ENCODE peak calls at places on chromosomes 16 and 17, in seven cellular contexts. K is GM12892, N is SK-N-SH, T is GM12878, G is HepG2, F is H1, E is K562. Q is an unnamed sample.

GRCh38 chr17:81511800-81512559 is 619 bp downstream of the ACTG1 start:
- DNase-seq in K (no peak), N (no peak), T (no peak), G (no peak), F (no peak), E (no peak), Q (no peak)

GRCh38 chr16:13403326-13403725 is 501.9 kb downstream of the SHISA9 start:
- DNase-seq in K (no peak), N (no peak), T (no peak), G (no peak), F (no peak), E (no peak), Q (no peak)

GRCh38 chr17:31907342-31907975 is 6.0 kb upstream of the UTP6 start:
- DNase-seq in K (no peak), N (no peak), T (no peak), G (no peak), F (no peak), E (no peak), Q (no peak)

GRCh38 chr16:56932588-56933265 is 785 bp downstream of the HERPUD1 start:
- DNase-seq in K (no peak), N (peak), T (no peak), G (peak), F (no peak), E (peak), Q (no peak)

GRCh38 chr16:70407811-70408274 is 31.1 kb downstream of the ST3GAL2 start:
- DNase-seq in K (no peak), N (no peak), T (no peak), G (no peak), F (no peak), E (no peak), Q (no peak)

GRCh38 chr17:34001246-34001645 is 253.8 kb upstream of the CCL2 start:
- DNase-seq in K (no peak), N (no peak), T (no peak), G (no peak), F (no peak), E (no peak), Q (no peak)

GRCh38 chr17:956905-957304 is 22.7 kb downstream of the NXN start:
- DNase-seq in K (no peak), N (peak), T (no peak), G (no peak), F (no peak), E (no peak), Q (no peak)

GRCh38 chr17:72710834-72711233 is 381.7 kb downstream of the SLC39A11 start:
- DNase-seq in K (no peak), N (no peak), T (no peak), G (peak), F (no peak), E (no peak), Q (no peak)

GRCh38 chr17:4573682-4574081 is 10.6 kb upstream of the SMTNL2 start:
- DNase-seq in K (no peak), N (no peak), T (no peak), G (no peak), F (no peak), E (no peak), Q (no peak)

GRCh38 chr17:58121925-58122324 is 26.3 kb upstream of the OR4D1 start:
- DNase-seq in K (no peak), N (peak), T (no peak), G (peak), F (no peak), E (peak), Q (peak)

GRCh38 chr16:23821875-23822688 is 13.7 kb upstream of the PRKCB start:
- DNase-seq in K (no peak), N (no peak), T (no peak), G (no peak), F (no peak), E (peak), Q (no peak)

GRCh38 chr16:6573577-6573976 is 759.1 kb upstream of the RBFOX1 start:
- DNase-seq in K (no peak), N (peak), T (no peak), G (peak), F (peak), E (no peak), Q (no peak)

GRCh38 chr17:82468692-82469091 is 10.2 kb downstream of the NARF start:
- DNase-seq in K (no peak), N (no peak), T (no peak), G (no peak), F (no peak), E (no peak), Q (no peak)

GRCh38 chr16:72945081-72945480 is 102.8 kb downstream of the ZFHX3 start:
- DNase-seq in K (no peak), N (no peak), T (no peak), G (no peak), F (no peak), E (no peak), Q (no peak)
- TF ChIP-seq TAF1 in K (no peak), N (no peak), T (no peak), G (no peak), F (no peak), E (no peak), Q (no peak)

GRCh38 chr17:74807925-74808324 is 31.8 kb upstream of the NAT9 start:
- DNase-seq in K (no peak), N (peak), T (no peak), G (no peak), F (no peak), E (no peak), Q (no peak)

GRCh38 chr17:74809031-74809430 is 32.9 kb upstream of the NAT9 start:
- DNase-seq in K (no peak), N (no peak), T (no peak), G (no peak), F (no peak), E (no peak), Q (no peak)

GRCh38 chr17:74806334-74806733 is 30.2 kb upstream of the NAT9 start:
- DNase-seq in K (no peak), N (no peak), T (no peak), G (no peak), F (no peak), E (no peak), Q (no peak)

GRCh38 chr17:74805543-74805991 is 29.4 kb upstream of the NAT9 start:
- DNase-seq in K (no peak), N (no peak), T (no peak), G (no peak), F (no peak), E (no peak), Q (no peak)

DNA sequence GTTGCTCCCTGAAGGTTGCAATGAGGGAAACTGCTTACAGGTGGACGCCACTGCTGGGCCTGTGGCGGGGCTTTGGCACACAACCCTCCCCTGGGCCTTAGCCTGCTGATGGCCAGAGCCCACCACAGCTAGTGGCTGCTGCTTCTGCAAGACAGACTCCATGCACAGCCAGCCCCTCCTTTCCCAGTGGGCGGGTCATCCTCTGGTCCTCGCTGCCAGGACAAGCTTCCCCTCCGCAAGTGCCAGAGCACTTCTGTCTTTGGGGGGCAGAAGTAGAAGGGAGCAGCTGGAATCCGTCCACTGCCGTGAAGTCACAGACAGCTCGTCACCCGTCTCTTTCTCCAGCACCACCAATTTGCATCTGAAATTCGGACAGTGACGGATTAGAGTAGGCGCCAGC is 31.2 kb upstream of the NAT9 start:
- DNase-seq in K (no peak), N (peak), T (no peak), G (no peak), F (no peak), E (no peak), Q (no peak)
- TF ChIP-seq TAF1 in K (no peak), N (no peak), T (no peak), G (no peak), F (no peak), E (no peak), Q (no peak)

GRCh38 chr17:68383120-68383442 is 74.2 kb downstream of the WIPI1 start:
- DNase-seq in K (no peak), N (no peak), T (no peak), G (no peak), F (no peak), E (no peak), Q (no peak)

GRCh38 chr17:68385490-68386215 is 71.6 kb downstream of the WIPI1 start:
- DNase-seq in K (no peak), N (no peak), T (no peak), G (no peak), F (no peak), E (no peak), Q (no peak)

GRCh38 chr17:68382582-68383085 is 74.7 kb downstream of the WIPI1 start:
- DNase-seq in K (no peak), N (no peak), T (no peak), G (no peak), F (no peak), E (no peak), Q (no peak)

GRCh38 chr17:68384941-68385340 is 72.4 kb downstream of the WIPI1 start:
- DNase-seq in K (no peak), N (no peak), T (no peak), G (no peak), F (no peak), E (no peak), Q (no peak)

DNA sequence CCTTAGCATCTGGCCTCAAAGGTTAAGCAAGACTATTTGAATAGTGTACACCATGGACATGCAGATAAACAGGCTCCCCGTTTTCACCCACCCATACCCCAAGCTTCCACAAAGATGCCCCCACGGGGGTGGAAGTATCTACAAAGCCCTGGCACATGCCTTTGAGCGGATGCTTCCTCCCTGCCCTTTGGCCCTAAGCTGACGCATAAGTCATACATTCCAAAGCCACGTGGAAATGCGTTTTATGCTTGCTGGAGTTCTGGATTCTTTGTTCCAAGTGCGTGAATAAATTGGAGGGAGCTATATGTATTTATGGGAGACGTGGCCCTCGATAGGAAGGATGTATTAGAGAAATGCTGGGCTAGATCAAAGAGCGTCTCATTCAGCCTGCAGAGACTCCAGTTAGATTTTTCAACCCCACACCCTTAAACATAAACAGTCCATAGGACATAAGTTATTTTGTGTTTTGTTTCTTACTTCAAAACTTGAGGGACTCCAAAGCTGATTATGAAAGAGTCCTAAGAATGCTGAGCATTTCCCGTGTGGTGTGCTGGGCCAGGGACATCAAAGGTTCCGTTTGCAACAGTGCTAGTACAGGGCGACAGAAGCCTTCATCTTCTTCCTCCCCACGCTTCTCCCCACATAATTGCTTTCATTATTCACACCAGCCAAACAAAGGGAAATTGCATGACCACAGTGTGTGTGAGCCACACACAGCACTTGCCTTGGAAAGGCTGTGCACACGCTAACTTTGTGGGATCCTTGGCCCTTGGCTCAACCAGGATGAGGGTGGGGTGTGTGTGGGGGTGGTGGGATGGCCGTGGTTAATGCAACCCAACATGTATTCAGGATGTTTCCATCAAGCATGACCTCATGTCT is 73.6 kb downstream of the WIPI1 start:
- DNase-seq in K (no peak), N (no peak), T (no peak), G (peak), F (no peak), E (no peak), Q (no peak)
- TF ChIP-seq TAF1 in K (no peak), N (no peak), T (no peak), G (peak), F (no peak), E (no peak), Q (no peak)

GRCh38 chr17:60704170-60704569 is 26.5 kb downstream of the BCAS3 start:
- DNase-seq in K (no peak), N (no peak), T (no peak), G (peak), F (no peak), E (no peak), Q (no peak)

GRCh38 chr17:60695960-60696359 is 18.3 kb downstream of the BCAS3 start:
- DNase-seq in K (no peak), N (no peak), T (no peak), G (no peak), F (no peak), E (no peak), Q (no peak)

DNA sequence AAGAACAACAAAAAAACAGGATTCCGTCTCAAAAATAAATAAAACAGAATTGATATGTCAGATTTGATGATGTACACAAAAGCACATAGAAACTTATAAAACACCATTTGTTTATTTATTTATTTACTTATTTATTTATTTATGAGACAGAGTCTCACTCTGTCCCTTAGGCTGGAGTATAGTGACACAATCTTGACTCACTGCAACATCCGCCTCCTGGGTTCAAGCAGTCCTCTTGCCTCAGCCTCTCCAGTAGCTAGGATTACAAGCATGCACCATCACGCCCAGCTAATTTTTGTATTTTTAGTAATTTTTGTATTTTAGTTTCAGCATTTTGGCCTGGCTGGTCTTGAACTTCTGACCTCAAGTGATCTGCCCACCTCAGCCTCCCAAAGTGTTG is 21.4 kb downstream of the BCAS3 start:
- DNase-seq in K (no peak), N (no peak), T (no peak), G (no peak), F (no peak), E (no peak), Q (no peak)
- TF ChIP-seq TAF1 in K (no peak), N (no peak), T (no peak), G (no peak), F (no peak), E (no peak), Q (no peak)

GRCh38 chr17:29840884-29841283 is 89.1 kb downstream of the SSH2 start:
- DNase-seq in K (no peak), N (no peak), T (no peak), G (no peak), F (no peak), E (no peak), Q (no peak)
- TF ChIP-seq TAF1 in K (no peak), N (no peak), T (no peak), G (no peak), F (no peak), E (no peak), Q (no peak)

GRCh38 chr16:4180511-4180910 is 61.4 kb downstream of the SRL start:
- DNase-seq in K (no peak), N (no peak), T (no peak), G (no peak), F (no peak), E (no peak), Q (no peak)

GRCh38 chr16:4182581-4183257 is 59.2 kb downstream of the SRL start:
- DNase-seq in K (no peak), N (no peak), T (no peak), G (no peak), F (no peak), E (no peak), Q (no peak)

GRCh38 chr16:4179763-4180260 is 62.1 kb downstream of the SRL start:
- DNase-seq in K (no peak), N (no peak), T (no peak), G (no peak), F (no peak), E (no peak), Q (no peak)

GRCh38 chr16:4184038-4184702 is 57.7 kb downstream of the SRL start:
- DNase-seq in K (no peak), N (peak), T (no peak), G (no peak), F (no peak), E (peak), Q (no peak)

GRCh38 chr16:4183258-4184037 is 58.4 kb downstream of the SRL start:
- DNase-seq in K (peak), N (peak), T (peak), G (peak), F (peak), E (peak), Q (peak)
- TF ChIP-seq TAF1 in K (peak), N (no peak), T (no peak), G (peak), F (peak), E (peak), Q (no peak)

GRCh38 chr16:19179890-19180490 is 11.9 kb downstream of the SYT17 start:
- DNase-seq in K (peak), N (peak), T (no peak), G (peak), F (no peak), E (peak), Q (peak)
- TF ChIP-seq TAF1 in K (no peak), N (no peak), T (no peak), G (no peak), F (no peak), E (no peak), Q (no peak)

DNA sequence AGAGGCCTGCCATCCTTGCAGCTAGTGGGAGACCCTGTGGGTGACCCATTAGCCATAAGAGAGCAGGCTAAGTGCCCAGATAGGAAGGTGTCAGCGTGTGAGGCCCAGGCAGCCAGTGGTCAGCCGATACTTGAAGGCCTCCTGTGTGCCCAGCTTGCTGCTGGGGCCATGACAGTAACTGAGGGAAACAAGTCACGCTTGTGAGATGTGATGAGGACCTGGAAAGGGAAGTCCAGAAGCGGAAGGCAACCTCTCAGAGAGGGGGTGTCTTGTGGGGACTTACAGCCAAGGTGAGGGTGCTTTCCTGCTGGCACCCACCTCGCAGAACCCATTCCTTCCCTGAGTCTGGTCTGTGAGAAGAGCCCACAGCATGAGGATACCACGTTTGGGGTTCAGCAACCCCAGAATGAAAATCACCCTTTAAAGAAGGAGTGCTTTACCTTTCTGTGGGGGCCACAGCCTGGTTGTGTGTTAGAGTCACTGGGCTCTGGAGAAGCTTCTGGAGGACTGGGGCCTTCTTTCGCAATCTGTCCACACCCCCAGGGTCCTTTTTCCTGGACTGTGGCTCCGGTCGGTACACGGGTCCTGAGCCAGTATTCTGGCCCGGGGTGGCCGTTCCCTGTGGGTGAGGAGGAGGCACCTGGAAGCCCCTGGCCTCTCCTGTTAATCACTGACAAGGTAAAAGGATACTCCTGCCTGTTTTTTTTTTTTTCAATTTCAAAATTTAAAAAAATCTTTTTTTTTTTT is 53.9 kb downstream of the PLCG2 start:
- DNase-seq in K (no peak), N (no peak), T (no peak), G (no peak), F (no peak), E (no peak), Q (no peak)
- TF ChIP-seq TAF1 in K (no peak), N (no peak), T (no peak), G (no peak), F (no peak), E (no peak), Q (no peak)

DNA sequence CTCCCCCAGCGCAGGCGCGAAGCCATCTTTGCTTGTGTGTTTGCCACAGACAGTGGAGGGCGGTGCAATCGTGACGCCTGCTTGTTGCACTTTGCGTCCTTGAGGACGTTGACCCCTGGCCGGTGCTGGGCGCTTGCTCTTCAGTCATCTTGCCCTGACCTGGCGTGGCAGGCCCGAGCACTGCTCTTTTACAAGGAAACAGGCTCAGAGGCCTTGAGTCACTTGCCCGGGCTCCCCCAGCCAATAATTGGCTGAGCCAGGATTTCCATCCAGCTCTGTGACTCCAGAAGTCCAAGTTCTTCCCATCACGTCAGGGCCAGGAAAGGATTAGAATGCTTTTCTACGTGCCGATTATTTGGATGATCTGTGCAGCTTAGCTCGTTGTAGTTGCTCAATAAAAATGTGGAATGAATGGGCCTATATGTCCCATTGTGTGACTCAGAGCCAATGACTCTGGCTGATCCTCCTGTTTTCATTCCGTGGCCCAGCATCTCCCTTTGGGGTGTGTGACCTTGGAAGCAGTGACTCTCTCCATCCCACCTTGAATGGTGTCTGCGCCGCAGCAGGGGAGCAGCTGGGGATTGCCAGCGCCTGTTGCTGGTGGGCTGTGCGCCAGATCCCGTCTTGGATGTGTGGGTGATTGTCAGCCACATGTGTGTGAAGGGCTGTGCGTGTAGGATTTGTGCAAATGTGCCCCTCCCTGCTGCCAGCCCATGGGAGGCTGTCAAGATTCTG is 214.1 kb downstream of the SEC14L1 start:
- DNase-seq in K (no peak), N (peak), T (no peak), G (peak), F (no peak), E (no peak), Q (no peak)
- TF ChIP-seq TAF1 in K (no peak), N (no peak), T (no peak), G (no peak), F (no peak), E (no peak), Q (no peak)